ENCODE peak calls at places on chromosome 22, in seven cellular contexts. Z is M059J, G is brain microvascular endothelial cell, F is endodermal cell, X is H7, B is SJSA1, D is amniotic stem cell. O is an unnamed sample.

GRCh38 chr22:30541979-30542810 is 4.3 kb downstream of the SEC14L6 start:
- DNase-seq in Z (peak), G (no peak), F (peak), X (peak), B (no peak), D (no peak), O (peak)

GRCh38 chr22:24224468-24224867 is 20.4 kb downstream of the GGT5 start:
- DNase-seq in Z (no peak), G (no peak), F (no peak), X (no peak), B (no peak), D (no peak), O (no peak)

GRCh38 chr22:32378703-32379272 is 21.1 kb downstream of the RFPL3 start:
- DNase-seq in Z (peak), G (peak), F (peak), X (peak), B (peak), D (no peak), O (peak)

GRCh38 chr22:23834830-23835772 is 3.7 kb downstream of the DERL3 start:
- DNase-seq in Z (no peak), G (no peak), F (no peak), X (peak), B (no peak), D (no peak), O (no peak)

GRCh38 chr22:31079095-31079642 is 1.9 kb upstream of the SMTN start:
- DNase-seq in Z (no peak), G (no peak), F (peak), X (peak), B (no peak), D (no peak), O (no peak)

GRCh38 chr22:31210830-31211503 is 1.1 kb upstream of the LIMK2 start:
- DNase-seq in Z (no peak), G (no peak), F (no peak), X (no peak), B (peak), D (no peak), O (no peak)

GRCh38 chr22:37082251-37082650 is 27.3 kb downstream of the TMPRSS6 start:
- DNase-seq in Z (no peak), G (no peak), F (no peak), X (no peak), B (no peak), D (no peak), O (no peak)

GRCh38 chr22:33076368-33076767 is 18.2 kb upstream of the SYN3 start:
- DNase-seq in Z (peak), G (no peak), F (no peak), X (no peak), B (no peak), D (no peak), O (peak)

GRCh38 chr22:46036558-46037408 is 59.8 kb upstream of the WNT7B start:
- DNase-seq in Z (peak), G (no peak), F (peak), X (peak), B (peak), D (no peak), O (peak)

GRCh38 chr22:35380537-35381423 is at the start of gene HMOX1:
- DNase-seq in Z (peak), G (peak), F (peak), X (peak), B (peak), D (peak), O (peak)

GRCh38 chr22:44608606-44609226 is 93.3 kb upstream of the PRR5 start:
- DNase-seq in Z (no peak), G (no peak), F (peak), X (peak), B (no peak), D (no peak), O (no peak)

GRCh38 chr22:27686534-27686933 is 115.0 kb downstream of the MN1 start:
- DNase-seq in Z (peak), G (peak), F (no peak), X (no peak), B (peak), D (peak), O (no peak)

GRCh38 chr22:25131198-25131887 is 68.3 kb upstream of the CRYBB3 start:
- DNase-seq in Z (no peak), G (no peak), F (no peak), X (no peak), B (no peak), D (no peak), O (no peak)

GRCh38 chr22:26442086-26442756 is 13.2 kb downstream of the ASPHD2 start:
- DNase-seq in Z (no peak), G (no peak), F (peak), X (no peak), B (no peak), D (no peak), O (peak)

GRCh38 chr22:32444068-32444467 is 20.2 kb downstream of the BPIFC start:
- DNase-seq in Z (peak), G (no peak), F (peak), X (peak), B (no peak), D (no peak), O (peak)

GRCh38 chr22:46846154-46846831 is 83.8 kb downstream of the TBC1D22A start:
- DNase-seq in Z (no peak), G (peak), F (peak), X (no peak), B (no peak), D (no peak), O (no peak)

GRCh38 chr22:20867179-20868099 is 8.6 kb downstream of the SNAP29 start:
- DNase-seq in Z (no peak), G (no peak), F (no peak), X (no peak), B (no peak), D (no peak), O (no peak)

GRCh38 chr22:28016781-28017557 is 97.9 kb upstream of the PITPNB start:
- DNase-seq in Z (no peak), G (no peak), F (no peak), X (peak), B (no peak), D (no peak), O (no peak)

GRCh38 chr22:45612940-45613339 is 58.7 kb upstream of the ATXN10 start:
- DNase-seq in Z (peak), G (peak), F (peak), X (no peak), B (no peak), D (no peak), O (no peak)

GRCh38 chr22:49929553-49929979 is 11.1 kb downstream of the CRELD2 start:
- DNase-seq in Z (peak), G (no peak), F (peak), X (peak), B (no peak), D (no peak), O (no peak)

GRCh38 chr22:50728523-50728931 is 9.5 kb upstream of the ACR start:
- DNase-seq in Z (no peak), G (no peak), F (no peak), X (no peak), B (no peak), D (no peak), O (no peak)

GRCh38 chr22:49535527-49536125 is 292.0 kb downstream of the BRD1 start:
- DNase-seq in Z (no peak), G (no peak), F (peak), X (peak), B (no peak), D (no peak), O (no peak)

GRCh38 chr22:21593406-21594232 is 26.1 kb downstream of the UBE2L3 start:
- DNase-seq in Z (no peak), G (no peak), F (peak), X (peak), B (no peak), D (no peak), O (peak)

O was measured in mesendoderm.